ENCODE peak calls at places on chromosome 2, in seven cellular contexts. Q is adrenal gland, O is upper lobe of right lung, F is WERI-Rb-1, V is Peyer's patch, B is cardiac fibroblast, L is cardiac muscle cell. R is an unnamed sample.

GRCh38 chr2:204022550-204022949 is 86.0 kb downstream of the ICOS start:
- DNase-seq in Q (no peak), F (no peak), V (no peak), B (no peak), O (no peak), L (no peak), R (no peak)

GRCh38 chr2:231532189-231533035 is 2.2 kb upstream of the NMUR1 start:
- DNase-seq in O (peak), F (no peak), V (no peak), L (no peak), B (no peak), Q (no peak), R (no peak)

GRCh38 chr2:24886640-24887324 is 33.3 kb downstream of the ADCY3 start:
- DNase-seq in V (no peak), Q (no peak), O (no peak), F (no peak), L (no peak), B (no peak), R (no peak)

GRCh38 chr2:5915926-5916325 is 223.7 kb downstream of the SOX11 start:
- DNase-seq in V (no peak), Q (no peak), L (no peak), B (no peak), O (no peak), F (peak), R (no peak)

GRCh38 chr2:134372611-134373131 is 118.8 kb downstream of the MGAT5 start:
- DNase-seq in V (no peak), B (peak), Q (no peak), O (no peak), L (peak), F (no peak), R (peak)

GRCh38 chr2:102050854-102051391 is 59.2 kb downstream of the IL1R2 start:
- DNase-seq in O (peak), Q (peak), V (no peak), F (no peak), L (peak), B (peak), R (peak)

GRCh38 chr2:161170917-161171594 is 10.8 kb downstream of the TANK start:
- DNase-seq in L (peak), B (peak), V (no peak), F (no peak), O (no peak), Q (no peak), R (peak)

GRCh38 chr2:65098741-65099140 is 31.2 kb downstream of the RAB1A start:
- DNase-seq in Q (no peak), B (no peak), L (no peak), O (no peak), F (no peak), V (no peak), R (peak)

GRCh38 chr2:218005028-218005427 is 2.2 kb upstream of the TNS1 start:
- DNase-seq in Q (no peak), O (no peak), B (no peak), F (no peak), L (no peak), V (no peak), R (no peak)

GRCh38 chr2:43186679-43187374 is 39.6 kb downstream of the ZFP36L2 start:
- DNase-seq in V (peak), B (no peak), L (no peak), O (no peak), Q (no peak), F (peak), R (no peak)

GRCh38 chr2:232278534-232278933 is 100.0 kb upstream of the ALPP start:
- DNase-seq in F (no peak), V (no peak), Q (no peak), L (no peak), B (no peak), O (no peak), R (no peak)

GRCh38 chr2:35114765-35115164 is 1240.8 kb upstream of the CRIM1 start:
- DNase-seq in Q (no peak), F (peak), O (no peak), V (no peak), B (no peak), L (no peak), R (no peak)

GRCh38 chr2:42085706-42086487 is 38.1 kb downstream of the PKDCC start:
- DNase-seq in L (peak), B (no peak), Q (no peak), V (no peak), O (no peak), F (no peak), R (no peak)
- TF ChIP-seq CTCF in L (no peak), B (no peak), Q (no peak), V (no peak), O (no peak), F (no peak), R (no peak)

GRCh38 chr2:219530048-219530963 is 13.3 kb downstream of the CHPF start:
- DNase-seq in O (peak), V (peak), Q (peak), B (peak), F (peak), L (peak), R (peak)
- H3K4me3 ChIP-seq in O (no peak), V (no peak), Q (no peak), B (no peak), F (no peak), L (no peak), R (peak)

GRCh38 chr2:156333274-156333950 is 891 bp upstream of the NR4A2 start:
- DNase-seq in L (no peak), F (no peak), V (no peak), Q (no peak), O (no peak), B (no peak), R (no peak)

GRCh38 chr2:156332452-156333273 is at the start of gene NR4A2:
- DNase-seq in V (peak), F (peak), Q (peak), L (peak), B (peak), O (peak), R (peak)

GRCh38 chr2:156331572-156332451 is 709 bp downstream of the NR4A2 start:
- DNase-seq in Q (peak), O (peak), L (peak), V (peak), B (peak), F (no peak), R (peak)

GRCh38 chr2:156333951-156334495 is 1.5 kb upstream of the NR4A2 start:
- DNase-seq in B (no peak), Q (peak), F (peak), L (no peak), O (peak), V (peak), R (peak)

DNA sequence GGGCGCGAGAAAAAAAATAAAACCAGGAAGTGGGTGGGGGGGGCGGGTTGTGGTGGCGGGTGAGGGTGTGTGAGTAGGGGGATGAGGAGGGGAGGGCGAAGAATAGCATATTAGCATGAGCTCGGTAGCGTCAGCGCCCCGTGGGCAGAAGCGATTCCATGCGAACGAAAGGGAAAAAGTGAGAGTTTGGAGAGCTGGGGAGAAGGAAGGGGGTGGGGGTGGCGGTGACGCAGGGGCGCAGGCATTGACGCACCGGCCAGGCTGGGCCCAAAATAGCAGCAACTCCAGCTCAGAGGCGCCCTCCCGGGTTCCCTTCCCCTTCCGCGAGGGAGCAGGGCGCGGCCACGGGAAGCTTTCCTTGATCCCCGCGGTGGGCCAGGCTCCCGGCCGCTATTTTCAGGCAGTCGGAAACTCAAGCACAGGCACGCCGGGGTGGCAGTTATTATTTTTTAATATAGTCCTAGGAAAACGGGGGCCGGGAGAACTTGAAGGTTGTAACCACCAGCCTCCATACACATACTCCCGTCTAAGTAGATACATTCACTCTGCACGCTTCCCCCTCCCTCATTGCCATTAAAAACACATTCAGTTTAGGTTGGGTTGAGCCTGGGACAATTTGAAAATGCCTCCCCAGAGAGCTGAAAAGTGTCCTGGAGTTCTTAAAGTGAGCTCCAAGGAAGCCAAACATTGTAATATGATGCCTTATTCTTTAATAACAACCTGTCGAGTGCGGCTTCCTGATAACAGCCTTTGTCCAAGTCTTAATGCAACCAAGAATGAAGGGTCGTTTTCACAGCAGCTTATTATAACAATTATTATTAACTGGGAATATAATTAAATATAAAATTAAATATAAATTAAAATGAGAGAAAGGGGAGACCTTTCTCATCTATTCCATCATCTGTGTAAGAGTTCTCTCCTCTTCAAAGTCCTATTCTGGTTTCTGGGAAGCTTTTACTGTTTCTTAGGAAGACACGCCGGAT is 2.3 kb upstream of the NR4A2 start:
- DNase-seq in B (peak), F (peak), L (peak), O (peak), Q (peak), V (peak), R (peak)
- TF ChIP-seq CTCF in B (peak), F (no peak), L (peak), O (no peak), Q (no peak), V (no peak), R (no peak)

DNA sequence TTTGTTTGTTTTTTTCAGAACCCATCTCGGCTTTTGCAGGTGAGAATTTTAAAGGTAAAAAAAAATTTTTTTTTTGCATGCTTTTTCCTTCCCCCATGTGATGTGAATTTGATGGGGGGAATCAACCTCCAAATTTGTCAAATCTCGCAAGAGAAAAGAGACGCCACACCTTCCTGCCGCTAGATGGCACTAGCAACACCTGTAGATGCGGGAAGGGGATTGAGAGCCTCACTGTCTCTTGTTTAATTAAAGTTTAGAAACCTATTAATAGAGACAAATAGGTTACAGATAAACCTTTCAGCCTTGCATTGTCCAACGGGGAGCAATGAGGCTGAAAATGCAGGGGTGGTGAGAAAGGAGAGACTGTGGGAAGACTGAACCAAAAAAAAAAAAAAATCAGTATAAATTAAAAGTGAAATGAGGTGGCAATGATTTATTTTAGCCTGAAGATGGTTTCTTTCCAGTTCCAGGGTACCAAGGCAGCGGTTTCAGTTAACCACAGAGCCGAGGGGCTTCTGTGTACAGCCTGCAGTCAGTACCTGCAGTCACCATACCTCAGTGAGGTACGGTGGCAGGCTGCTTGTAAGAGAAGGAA is 84.6 kb downstream of the NRP2 start:
- DNase-seq in O (peak), L (peak), Q (peak), F (peak), V (no peak), B (peak), R (peak)
- H3K4me3 ChIP-seq in O (no peak), L (no peak), Q (no peak), F (no peak), V (no peak), B (no peak), R (no peak)

GRCh38 chr2:174012347-174013309 is 47.5 kb upstream of the SP3 start:
- DNase-seq in V (peak), F (no peak), L (peak), Q (peak), O (peak), B (peak), R (peak)

GRCh38 chr2:174014021-174014698 is 49.0 kb upstream of the SP3 start:
- DNase-seq in B (peak), F (no peak), Q (no peak), L (no peak), O (no peak), V (no peak), R (peak)

GRCh38 chr2:174009488-174010223 is 44.5 kb upstream of the SP3 start:
- DNase-seq in F (no peak), Q (no peak), B (peak), O (no peak), L (no peak), V (no peak), R (peak)

GRCh38 chr2:174013310-174013751 is 48.2 kb upstream of the SP3 start:
- DNase-seq in L (peak), Q (peak), B (peak), O (peak), F (no peak), V (no peak), R (peak)

DNA sequence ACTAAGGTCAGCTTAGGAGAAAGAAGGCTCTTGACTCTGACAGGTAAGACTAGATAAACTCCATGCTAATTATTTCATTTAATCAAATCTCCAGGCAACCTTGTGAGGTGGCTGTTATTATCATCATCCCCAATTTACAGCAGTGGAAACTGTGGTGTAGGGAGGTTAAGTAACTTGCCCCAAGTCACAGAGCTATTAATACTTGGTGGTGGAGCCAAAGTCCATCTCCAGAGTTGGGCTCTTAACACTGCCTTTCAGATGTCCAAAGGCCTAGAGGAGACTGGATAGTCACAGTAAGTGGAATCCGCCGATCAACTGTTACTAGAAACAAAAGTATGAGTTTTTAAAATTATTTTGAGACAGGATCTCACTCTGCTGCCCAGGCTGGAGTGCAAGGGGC is 46.6 kb upstream of the SP3 start:
- DNase-seq in Q (no peak), F (no peak), L (no peak), V (no peak), O (no peak), B (no peak), R (no peak)
- TF ChIP-seq CTCF in Q (no peak), F (no peak), L (no peak), V (no peak), O (no peak), B (no peak), R (no peak)

DNA sequence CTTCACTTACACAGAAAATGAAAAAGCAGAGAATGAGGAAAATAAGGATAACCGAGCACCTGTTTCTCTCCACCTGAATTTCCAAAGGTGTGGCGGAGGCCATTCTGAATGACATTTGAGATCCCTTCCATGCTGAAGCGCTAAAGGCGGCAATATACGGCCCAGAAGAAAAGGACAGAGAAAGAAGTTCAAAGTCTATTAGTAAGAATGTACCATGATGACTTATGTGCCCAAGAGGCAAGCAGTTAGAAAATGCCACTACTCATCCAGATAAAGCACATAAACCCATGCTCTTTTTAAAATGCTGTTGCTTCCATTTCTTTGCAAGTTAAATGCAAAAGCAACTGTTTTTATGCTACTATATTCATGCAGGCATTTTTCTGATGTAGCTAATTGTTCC is 37.2 kb downstream of the FEZ2 start:
- DNase-seq in Q (no peak), O (no peak), L (no peak), F (no peak), V (no peak), B (no peak), R (no peak)
- H3K4me3 ChIP-seq in Q (no peak), O (no peak), L (no peak), F (no peak), V (no peak), B (no peak), R (no peak)